ENCODE peak calls at places on chromosomes 11 and 22, in nine cellular contexts. H is transverse colon, C is suprapubic skin, F is GM12878, P is K562, B is breast epithelium, W is sigmoid colon, G is Panc1, Q is prostate gland. M is an unnamed sample. For H3K4me1, the result is how much of the 10 kb centered on the place peaks cover.

GRCh38 chr11:100612766-100613165 is 74.3 kb upstream of the ARHGAP42 start:
- DNase-seq in H (no peak), C (no peak), F (peak), P (no peak), B (no peak), W (no peak), G (no peak), Q (no peak), M (no peak)

GRCh38 chr11:101126551-101127347 is 2.9 kb downstream of the PGR start:
- DNase-seq in H (no peak), C (peak), F (no peak), P (peak), B (no peak), W (no peak), G (no peak), Q (no peak), M (no peak)

GRCh38 chr11:119671048-119671447 is 58.0 kb downstream of the NECTIN1 start:
- DNase-seq in H (peak), C (no peak), F (no peak), P (no peak), B (no peak), W (peak), G (no peak), Q (no peak), M (no peak)

GRCh38 chr22:50528682-50529415 is 963 bp downstream of the TYMP start:
- DNase-seq in H (peak), C (peak), F (no peak), P (no peak), B (no peak), W (no peak), G (no peak), Q (no peak), M (no peak)

GRCh38 chr22:40203568-40203967 is 25.8 kb downstream of the TNRC6B start:
- DNase-seq in H (no peak), C (no peak), F (no peak), P (no peak), B (no peak), W (no peak), G (no peak), Q (no peak), M (no peak)

GRCh38 chr11:117743121-117743815 is 53.7 kb downstream of the DSCAML1 start:
- DNase-seq in H (no peak), C (no peak), F (no peak), P (no peak), B (no peak), W (no peak), G (no peak), Q (no peak), M (no peak)

GRCh38 chr11:119382101-119382500 is 611 bp upstream of the USP2 start:
- DNase-seq in H (no peak), C (no peak), F (no peak), P (peak), B (peak), W (no peak), G (no peak), Q (no peak), M (no peak)

GRCh38 chr22:48663297-48663696 is 1164.4 kb downstream of the BRD1 start:
- DNase-seq in H (no peak), C (no peak), F (no peak), P (peak), B (no peak), W (no peak), G (no peak), Q (no peak), M (no peak)

GRCh38 chr11:102589047-102589459 is 36.1 kb downstream of the MMP20 start:
- DNase-seq in H (no peak), C (no peak), F (peak), P (no peak), B (no peak), W (no peak), G (no peak), Q (no peak), M (no peak)

GRCh38 chr11:123773026-123773425 is 18.7 kb upstream of the OR6X1 start:
- DNase-seq in H (no peak), C (no peak), F (no peak), P (no peak), B (no peak), W (no peak), G (no peak), Q (no peak), M (no peak)

GRCh38 chr22:19128946-19129727 is 2.0 kb upstream of the TSSK2 start:
- DNase-seq in H (no peak), C (no peak), F (no peak), P (no peak), B (no peak), W (no peak), G (no peak), Q (no peak), M (no peak)

GRCh38 chr22:22109693-22110466 is 127.3 kb upstream of the TOP3B start:
- DNase-seq in H (no peak), C (no peak), F (no peak), P (peak), B (no peak), W (no peak), G (no peak), Q (no peak), M (no peak)
- H3K4me3 ChIP-seq in H (no peak), C (no peak), F (no peak), P (no peak), B (no peak), W (no peak), G (no peak), Q (no peak), M (no peak)

DNA sequence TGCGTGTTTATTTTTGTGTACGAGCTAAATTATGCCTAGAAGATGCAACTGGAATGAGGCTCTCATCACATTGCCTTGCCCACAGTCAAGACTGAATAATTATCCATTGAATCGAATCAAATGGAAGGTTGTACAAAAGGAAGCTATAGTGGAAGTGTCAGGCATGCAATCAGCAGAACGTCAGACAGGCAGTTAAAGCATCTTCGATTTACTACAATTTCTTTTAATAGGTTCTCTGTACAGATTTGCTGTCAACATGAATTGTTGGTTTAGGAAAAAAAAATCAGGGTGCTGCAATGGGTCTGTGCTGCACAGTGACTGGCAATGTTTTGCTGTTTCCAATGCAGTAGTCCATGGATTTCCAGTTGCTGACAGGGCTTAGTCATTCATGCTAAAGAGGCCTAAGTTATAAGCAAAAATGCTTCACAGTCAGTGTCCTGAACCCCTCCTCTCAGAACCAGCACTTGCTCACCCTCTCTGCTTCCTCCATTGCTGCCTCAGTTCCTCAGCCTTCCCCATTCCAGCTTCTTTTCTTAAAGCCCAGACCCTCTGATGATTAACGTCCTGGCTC is 79.7 kb downstream of the PARVA start:
- DNase-seq in H (no peak), C (no peak), F (no peak), P (no peak), B (no peak), W (no peak), G (no peak), Q (no peak), M (no peak)
- H3K4me1 ChIP-seq in H (under half), C (under half), F (under half), P (under half), B (under half), W (half or more), G (under half), Q (under half), M (half or more)

DNA sequence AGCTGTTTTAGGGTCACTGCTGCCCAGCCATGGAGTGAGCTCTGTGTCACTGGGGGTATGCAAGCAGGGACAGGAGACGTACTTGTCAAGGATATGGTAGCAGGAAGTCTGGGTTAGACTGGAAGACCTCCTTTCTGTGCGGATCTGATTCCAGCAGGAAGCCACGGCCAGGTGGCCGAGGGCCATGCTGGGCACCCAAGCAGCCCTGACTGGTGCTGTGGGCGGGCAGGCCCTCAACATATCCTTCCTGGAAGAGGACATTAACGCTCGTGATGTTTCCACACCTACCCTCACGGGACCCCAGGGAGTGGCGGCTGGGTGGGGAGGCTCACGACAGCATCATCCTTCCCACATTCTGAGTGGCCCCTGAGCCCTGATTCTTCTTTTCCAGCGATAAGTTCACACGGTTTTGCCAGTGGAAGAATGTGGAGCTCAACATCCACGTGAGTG is 8.7 kb upstream of the ANKRD13D start:
- DNase-seq in H (peak), C (no peak), F (no peak), P (no peak), B (no peak), W (peak), G (no peak), Q (no peak), M (no peak)
- TF ChIP-seq POLR2AphosphoS5 in H (no peak), C (no peak), F (no peak), P (no peak), B (no peak), W (no peak), G (no peak), Q (no peak), M (no peak)

DNA sequence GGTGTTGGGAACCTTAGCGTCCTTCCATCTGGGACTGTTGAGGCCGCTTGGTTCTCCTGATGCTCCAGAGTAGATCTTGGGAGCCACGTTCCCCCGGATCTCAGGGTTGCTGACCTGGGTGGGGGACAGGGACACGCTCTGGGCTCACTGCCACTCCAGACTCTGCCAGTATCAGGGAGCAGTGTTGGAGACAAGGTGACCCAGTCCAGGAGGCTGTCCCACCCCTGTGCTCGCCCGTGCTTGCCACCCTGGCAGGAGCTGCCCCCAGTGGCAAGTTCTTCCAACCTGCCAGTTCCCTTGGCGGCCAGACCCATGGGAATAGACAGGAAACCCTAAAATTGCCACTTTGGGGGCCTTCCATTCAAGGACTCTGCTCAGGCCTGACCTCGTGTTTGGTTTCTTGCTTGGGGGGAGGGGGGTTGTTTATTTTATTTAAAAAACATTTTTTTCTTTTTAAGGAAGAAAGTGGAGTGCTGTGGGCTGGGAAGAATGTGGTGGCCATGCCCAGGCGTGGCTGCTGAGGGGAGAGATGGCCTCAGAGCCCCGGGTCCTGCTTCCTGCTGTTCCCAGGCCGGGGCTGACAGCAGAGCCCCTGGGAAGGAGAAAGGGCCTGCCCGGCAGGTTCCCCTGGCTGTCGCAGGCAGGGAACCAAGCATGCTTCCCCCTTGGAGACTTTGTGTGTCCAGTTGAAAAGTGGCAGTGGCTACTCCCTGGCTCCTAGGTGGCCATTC is 7.2 kb downstream of the GRK2 start:
- DNase-seq in H (peak), C (no peak), F (no peak), P (no peak), B (no peak), W (peak), G (no peak), Q (no peak), M (no peak)
- H3K4me3 ChIP-seq in H (no peak), C (no peak), F (peak), P (no peak), B (no peak), W (no peak), G (no peak), Q (no peak), M (no peak)